ENCODE peak calls at places on chromosomes 7 and 10, in ten cellular contexts. A is ovary, F is bronchial epithelial cell, Q is fibroblast of mammary gland, J is AG04450, H is prostate gland, M is K562, Z is tibial artery, C is sigmoid colon, W is lower leg skin. X is an unnamed sample.

GRCh38 chr7:3056713-3057388 is 13.2 kb upstream of the CARD11 start:
- DNase-seq in A (no peak), F (peak), Q (no peak), J (no peak), H (no peak), M (no peak), Z (no peak), C (no peak), W (no peak), X (no peak)

GRCh38 chr7:15891151-15891842 is 204.8 kb upstream of the MEOX2 start:
- DNase-seq in A (no peak), F (peak), Q (peak), J (no peak), H (no peak), M (no peak), Z (no peak), C (no peak), W (no peak), X (no peak)

GRCh38 chr7:73650524-73650923 is 17.1 kb upstream of the VPS37D start:
- DNase-seq in A (no peak), F (no peak), Q (no peak), J (no peak), H (no peak), M (no peak), Z (no peak), C (no peak), W (no peak), X (no peak)

GRCh38 chr7:74061840-74062539 is 21.6 kb upstream of the LIMK1 start:
- DNase-seq in A (peak), F (peak), Q (peak), J (peak), H (peak), M (peak), Z (peak), C (peak), W (peak), X (no peak)

GRCh38 chr7:95246935-95247370 is 77.4 kb downstream of the PON1 start:
- DNase-seq in A (no peak), F (peak), Q (peak), J (peak), H (peak), M (peak), Z (peak), C (peak), W (no peak), X (peak)

GRCh38 chr10:87642988-87643387 is 16.7 kb upstream of the PAPSS2 start:
- DNase-seq in A (no peak), F (peak), Q (no peak), J (no peak), H (no peak), M (no peak), Z (no peak), C (no peak), W (no peak), X (no peak)

GRCh38 chr10:28082316-28082715 is 83.4 kb upstream of the ODAD2 start:
- DNase-seq in A (no peak), F (no peak), Q (no peak), J (no peak), H (no peak), M (no peak), Z (no peak), C (no peak), W (no peak), X (no peak)

GRCh38 chr10:62093863-62094291 is 174.8 kb downstream of the RTKN2 start:
- DNase-seq in A (no peak), F (peak), Q (peak), J (peak), H (no peak), M (no peak), Z (no peak), C (no peak), W (no peak), X (no peak)

GRCh38 chr10:3951993-3952392 is 167.0 kb upstream of the KLF6 start:
- DNase-seq in A (no peak), F (no peak), Q (no peak), J (no peak), H (no peak), M (no peak), Z (peak), C (no peak), W (peak), X (no peak)

GRCh38 chr7:115297651-115298050 is 375.8 kb downstream of the MDFIC start:
- DNase-seq in A (no peak), F (peak), Q (peak), J (no peak), H (no peak), M (no peak), Z (no peak), C (no peak), W (no peak), X (peak)

GRCh38 chr10:110774069-110775021 is 97.4 kb upstream of the PDCD4 start:
- DNase-seq in A (no peak), F (peak), Q (peak), J (no peak), H (no peak), M (peak), Z (no peak), C (no peak), W (peak), X (no peak)

GRCh38 chr7:22387583-22387982 is 30.6 kb upstream of the RAPGEF5 start:
- DNase-seq in A (no peak), F (peak), Q (peak), J (no peak), H (no peak), M (no peak), Z (peak), C (no peak), W (no peak), X (no peak)

GRCh38 chr7:64640504-64640903 is 25.4 kb upstream of the ZNF107 start:
- DNase-seq in A (no peak), F (no peak), Q (no peak), J (no peak), H (no peak), M (no peak), Z (no peak), C (no peak), W (no peak), X (no peak)

GRCh38 chr10:4549254-4549653 is 276.8 kb upstream of the AKR1E2 start:
- DNase-seq in A (no peak), F (no peak), Q (no peak), J (no peak), H (no peak), M (peak), Z (no peak), C (no peak), W (no peak), X (no peak)

GRCh38 chr7:149865437-149865836 is 8.3 kb upstream of the ATP6V0E2 start:
- DNase-seq in A (no peak), F (peak), Q (no peak), J (no peak), H (no peak), M (no peak), Z (no peak), C (no peak), W (no peak), X (no peak)

GRCh38 chr7:2760098-2760889 is 72.3 kb downstream of the AMZ1 start:
- DNase-seq in A (peak), F (peak), Q (peak), J (no peak), H (no peak), M (peak), Z (peak), C (peak), W (peak), X (peak)

GRCh38 chr10:108782411-108782810 is 1140.9 kb downstream of the XPNPEP1 start:
- DNase-seq in A (no peak), F (no peak), Q (no peak), J (no peak), H (no peak), M (no peak), Z (no peak), C (no peak), W (no peak), X (no peak)

GRCh38 chr10:17660921-17661320 is 17.0 kb downstream of the STAM start:
- DNase-seq in A (no peak), F (no peak), Q (no peak), J (no peak), H (no peak), M (no peak), Z (no peak), C (no peak), W (no peak), X (no peak)

GRCh38 chr10:3803295-3803883 is 18.4 kb upstream of the KLF6 start:
- DNase-seq in A (no peak), F (peak), Q (peak), J (no peak), H (no peak), M (peak), Z (no peak), C (no peak), W (no peak), X (no peak)

GRCh38 chr10:969473-970150 is 18.6 kb upstream of the GTPBP4 start:
- DNase-seq in A (no peak), F (no peak), Q (no peak), J (no peak), H (no peak), M (no peak), Z (no peak), C (no peak), W (peak), X (no peak)

GRCh38 chr10:31014146-31014880 is 17.4 kb downstream of the ZNF438 start:
- DNase-seq in A (no peak), F (no peak), Q (no peak), J (no peak), H (no peak), M (no peak), Z (no peak), C (no peak), W (no peak), X (no peak)

DNA sequence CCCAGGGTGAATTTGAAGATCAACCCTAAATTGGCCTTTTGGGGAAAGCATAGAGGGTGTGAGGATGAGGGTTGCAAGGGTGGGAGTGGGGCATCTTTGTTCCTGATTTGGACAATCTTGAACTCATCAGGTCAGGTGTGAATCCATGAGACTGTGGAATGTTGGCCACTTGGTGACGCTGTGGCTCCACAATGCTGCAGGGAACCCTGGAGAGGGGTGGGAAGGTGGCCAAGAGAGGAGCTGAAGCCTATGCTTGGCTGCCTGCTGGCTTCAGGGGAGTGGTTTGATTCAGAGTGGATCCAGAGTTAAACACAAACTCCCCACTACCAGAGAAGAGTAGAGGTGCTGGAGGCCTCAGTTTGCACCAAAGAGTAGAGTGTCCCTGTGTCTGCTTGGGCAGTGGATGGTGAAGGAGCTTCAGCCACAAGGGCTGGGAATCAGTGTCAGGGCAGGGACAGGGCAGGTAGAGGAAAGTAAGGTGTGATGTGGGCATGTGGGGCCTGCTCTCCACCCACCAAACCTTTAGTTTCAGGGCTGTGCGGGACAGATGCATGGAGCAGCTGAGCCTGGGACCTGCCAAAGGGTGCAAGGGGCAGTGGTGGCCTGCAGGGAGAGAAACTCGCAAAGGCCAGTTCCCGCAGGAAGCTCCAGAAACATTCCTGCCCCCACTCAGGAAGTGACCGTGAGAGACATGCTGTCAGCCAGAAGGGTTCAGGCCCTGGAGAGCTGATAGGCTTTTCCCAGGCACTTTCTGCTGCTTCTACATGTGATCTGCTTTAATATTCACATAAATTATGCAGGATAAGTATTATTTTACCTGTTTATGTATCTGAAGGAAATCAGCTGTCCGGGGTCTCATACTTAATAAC is 81.0 kb upstream of the PRSS58 start:
- DNase-seq in A (no peak), F (peak), Q (peak), J (no peak), H (no peak), M (peak), Z (no peak), C (no peak), W (no peak), X (no peak)
- TF ChIP-seq CTCF in A (no peak), F (peak), Q (peak), J (peak), H (no peak), M (peak), Z (no peak), C (no peak), W (no peak), X (peak)

GRCh38 chr10:34740321-34740720 is 74.8 kb downstream of the PARD3 start:
- DNase-seq in A (no peak), F (no peak), Q (no peak), J (no peak), H (no peak), M (no peak), Z (no peak), C (no peak), W (no peak), X (no peak)
- H3K4me3 ChIP-seq in A (no peak), F (no peak), Q (peak), J (peak), H (no peak), M (no peak), Z (no peak), C (peak), W (no peak), X (no peak)

DNA sequence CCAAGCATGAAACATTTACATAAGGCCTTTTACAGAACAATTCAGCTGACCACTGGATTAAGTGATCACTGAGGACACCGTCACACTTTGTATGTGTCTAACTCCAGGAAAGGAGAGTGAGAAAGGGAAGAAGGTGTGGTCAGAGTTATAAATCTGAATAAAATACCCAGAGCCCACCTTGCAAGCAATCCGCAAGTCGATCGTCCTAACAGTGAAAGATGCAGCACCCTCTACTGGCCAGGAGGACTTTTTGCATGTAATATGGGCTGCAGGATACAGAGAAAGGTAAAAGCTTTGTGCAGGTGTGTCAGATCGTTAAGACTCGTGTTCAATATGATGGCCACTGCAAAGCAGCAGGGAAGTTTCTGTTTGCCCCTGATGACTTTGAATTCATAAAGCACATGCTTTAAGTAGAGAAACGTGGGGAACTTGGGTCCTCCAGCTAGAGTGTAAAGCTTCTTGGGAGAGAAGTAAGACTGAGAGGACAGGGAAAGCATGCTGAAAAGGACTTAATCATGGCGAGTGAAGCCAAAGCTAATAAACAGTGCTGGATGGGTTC is 68.5 kb upstream of the BMPER start:
- DNase-seq in A (no peak), F (no peak), Q (peak), J (no peak), H (no peak), M (peak), Z (no peak), C (no peak), W (no peak), X (peak)
- TF ChIP-seq CTCF in A (no peak), F (peak), Q (peak), J (no peak), H (no peak), M (peak), Z (peak), C (no peak), W (no peak), X (peak)

GRCh38 chr7:106423111-106423510 is 138.3 kb upstream of the NAMPT start:
- DNase-seq in A (no peak), F (no peak), Q (no peak), J (no peak), H (no peak), M (peak), Z (no peak), C (no peak), W (no peak), X (no peak)

GRCh38 chr7:106424476-106425016 is 139.8 kb upstream of the NAMPT start:
- DNase-seq in A (no peak), F (peak), Q (no peak), J (no peak), H (no peak), M (no peak), Z (no peak), C (no peak), W (no peak), X (no peak)

GRCh38 chr7:106423836-106424475 is 139.2 kb upstream of the NAMPT start:
- DNase-seq in A (no peak), F (no peak), Q (no peak), J (no peak), H (no peak), M (no peak), Z (no peak), C (no peak), W (no peak), X (no peak)

GRCh38 chr7:106426803-106427202 is 142.0 kb upstream of the NAMPT start:
- DNase-seq in A (no peak), F (no peak), Q (no peak), J (no peak), H (no peak), M (no peak), Z (no peak), C (no peak), W (no peak), X (no peak)

DNA sequence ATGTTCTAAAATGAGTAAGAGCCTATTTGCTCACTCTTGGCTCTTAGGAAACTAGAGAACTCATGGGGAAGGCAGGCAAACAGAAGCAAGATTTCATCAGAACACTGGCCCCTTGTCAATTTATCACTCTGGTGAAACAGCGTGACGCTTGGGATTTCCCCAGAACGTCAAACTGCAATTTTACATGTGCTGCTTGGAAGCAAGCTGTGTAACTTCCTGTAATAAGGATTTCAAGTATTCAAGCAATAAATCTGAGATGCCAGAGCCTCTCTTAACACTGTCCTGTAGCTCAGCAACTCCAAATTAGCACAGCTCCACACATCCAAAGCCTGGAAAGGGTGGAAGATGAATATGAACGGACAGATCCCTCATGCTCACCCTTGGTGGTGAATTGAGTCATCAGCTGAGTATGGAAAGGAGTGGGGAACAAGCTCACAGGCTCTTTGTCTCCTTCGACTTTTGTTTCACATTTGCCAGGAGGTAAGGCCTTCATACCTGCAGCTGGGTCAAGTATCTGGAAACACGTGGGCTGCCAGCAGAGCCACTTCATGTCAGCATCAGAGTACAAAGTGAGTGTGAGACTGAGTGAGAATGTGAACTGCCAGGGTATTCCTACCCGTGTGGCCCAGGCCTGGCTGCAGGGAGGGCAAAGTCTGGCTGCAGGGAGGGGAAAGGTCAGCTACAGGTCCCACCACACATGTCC is 140.4 kb upstream of the NAMPT start:
- DNase-seq in A (peak), F (peak), Q (peak), J (peak), H (peak), M (peak), Z (peak), C (peak), W (peak), X (no peak)
- H3K4me3 ChIP-seq in A (no peak), F (peak), Q (no peak), J (peak), H (no peak), M (no peak), Z (no peak), C (no peak), W (no peak), X (no peak)

DNA sequence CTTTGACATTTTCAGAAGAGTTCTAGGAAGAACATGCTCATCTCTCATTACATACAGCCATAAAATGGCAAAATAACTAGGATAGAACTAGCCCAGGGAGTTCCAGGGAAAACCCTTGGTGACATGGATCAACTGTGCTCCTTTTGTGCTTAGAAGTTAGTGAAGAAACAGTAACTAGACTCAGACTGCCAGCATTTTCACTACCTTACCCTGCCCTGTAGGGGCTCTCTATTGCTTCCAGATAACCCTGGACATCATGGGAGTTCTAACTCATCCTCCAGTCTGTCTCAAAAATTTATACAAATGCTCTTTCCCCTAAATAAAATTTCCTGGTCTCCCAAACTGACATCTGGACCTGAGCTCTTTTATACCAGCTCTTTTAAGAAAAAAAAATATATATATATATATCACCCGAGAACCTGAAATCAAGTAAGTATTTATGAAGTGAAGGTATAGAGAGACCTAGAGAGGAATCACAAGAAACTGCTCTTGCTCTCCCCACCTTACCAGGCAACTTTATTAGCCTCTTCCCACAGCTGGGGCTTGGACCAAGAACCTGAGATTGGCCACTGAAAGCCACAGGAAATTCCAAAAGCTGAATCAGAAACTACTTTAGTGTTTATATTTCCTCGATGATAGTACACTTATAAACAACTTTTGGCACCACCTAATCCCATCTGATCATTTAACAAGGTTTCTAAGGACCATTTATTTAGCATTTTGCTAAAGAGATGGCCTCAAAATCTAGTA is 101.4 kb downstream of the RELN start:
- DNase-seq in A (no peak), F (no peak), Q (peak), J (no peak), H (no peak), M (peak), Z (no peak), C (no peak), W (no peak), X (no peak)
- TF ChIP-seq CTCF in A (no peak), F (no peak), Q (peak), J (no peak), H (no peak), M (peak), Z (no peak), C (no peak), W (no peak), X (peak)

DNA sequence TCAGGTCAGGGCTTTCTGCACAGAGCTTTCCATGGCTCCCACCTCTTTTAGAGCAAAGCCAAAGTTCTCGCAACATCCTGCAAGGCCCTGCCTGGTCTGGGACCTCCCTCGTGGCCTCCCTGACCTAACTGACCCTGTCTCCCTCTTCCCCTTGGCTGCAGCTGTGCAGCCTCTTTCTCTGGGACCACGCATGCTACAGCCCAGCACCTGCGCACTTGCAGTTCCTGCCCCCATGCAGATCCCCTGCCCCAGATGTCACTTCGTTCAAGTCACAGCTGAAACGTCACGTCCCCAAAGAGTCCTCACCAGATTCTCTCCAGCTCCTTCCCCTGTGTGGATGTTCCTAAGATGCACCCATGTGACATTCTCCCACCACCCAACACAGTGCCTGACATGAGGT is 61.2 kb upstream of the ZNF716 start:
- DNase-seq in A (no peak), F (no peak), Q (no peak), J (no peak), H (no peak), M (no peak), Z (no peak), C (no peak), W (no peak), X (no peak)
- H3K4me3 ChIP-seq in A (no peak), F (no peak), Q (no peak), J (no peak), H (no peak), M (no peak), Z (no peak), C (no peak), W (no peak), X (no peak)

X was measured in BE2C.